ENCODE peak calls at places on chromosomes 16 and 17, in nine cellular contexts. One of them, this sample, is unnamed. For H3K4me1 and H3K36me3, the result is how much of the 10 kb centered on the place peaks cover.

GRCh38 chr16:23081675-23082119 is 67.6 kb downstream of the USP31 start:
- DNase-seq in esophagus muscularis mucosa: no peak
- DNase-seq in sigmoid colon: no peak
- DNase-seq in neuronal stem cell: no peak
- DNase-seq in SJSA1: no peak
- DNase-seq in adrenal gland: no peak
- DNase-seq in neural progenitor cell: no peak
- DNase-seq in stomach: no peak
- DNase-seq in GM12878: no peak
- DNase-seq in this sample: no peak

GRCh38 chr16:3789375-3790067 is 72.2 kb upstream of the TRAP1 start:
- DNase-seq in esophagus muscularis mucosa: no peak
- DNase-seq in sigmoid colon: no peak
- DNase-seq in neuronal stem cell: no peak
- DNase-seq in SJSA1: no peak
- DNase-seq in adrenal gland: no peak
- DNase-seq in neural progenitor cell: no peak
- DNase-seq in stomach: no peak
- DNase-seq in GM12878: peak
- DNase-seq in this sample: no peak

GRCh38 chr16:12674096-12674495 is 129.6 kb downstream of the CPPED1 start:
- DNase-seq in esophagus muscularis mucosa: no peak
- DNase-seq in sigmoid colon: no peak
- DNase-seq in neuronal stem cell: no peak
- DNase-seq in SJSA1: no peak
- DNase-seq in adrenal gland: no peak
- DNase-seq in neural progenitor cell: no peak
- DNase-seq in stomach: no peak
- DNase-seq in GM12878: no peak
- DNase-seq in this sample: no peak

GRCh38 chr17:38469875-38470274 is 41.6 kb downstream of the ARHGAP23 start:
- DNase-seq in esophagus muscularis mucosa: no peak
- DNase-seq in sigmoid colon: no peak
- DNase-seq in neuronal stem cell: no peak
- DNase-seq in SJSA1: peak
- DNase-seq in adrenal gland: no peak
- DNase-seq in neural progenitor cell: no peak
- DNase-seq in stomach: no peak
- DNase-seq in GM12878: no peak
- DNase-seq in this sample: no peak

GRCh38 chr16:81140930-81141780 is 45.0 kb upstream of the GCSH start:
- DNase-seq in esophagus muscularis mucosa: no peak
- DNase-seq in sigmoid colon: no peak
- DNase-seq in neuronal stem cell: no peak
- DNase-seq in SJSA1: no peak
- DNase-seq in adrenal gland: no peak
- DNase-seq in neural progenitor cell: peak
- DNase-seq in stomach: no peak
- DNase-seq in GM12878: no peak
- DNase-seq in this sample: no peak

GRCh38 chr17:49547566-49547965 is 28.1 kb upstream of the NXPH3 start:
- DNase-seq in esophagus muscularis mucosa: no peak
- DNase-seq in sigmoid colon: no peak
- DNase-seq in neuronal stem cell: no peak
- DNase-seq in SJSA1: no peak
- DNase-seq in adrenal gland: no peak
- DNase-seq in neural progenitor cell: no peak
- DNase-seq in stomach: no peak
- DNase-seq in GM12878: no peak
- DNase-seq in this sample: no peak

GRCh38 chr16:4372578-4373355 is 1.1 kb downstream of the VASN start:
- DNase-seq in esophagus muscularis mucosa: no peak
- DNase-seq in sigmoid colon: peak
- DNase-seq in neuronal stem cell: no peak
- DNase-seq in SJSA1: peak
- DNase-seq in adrenal gland: peak
- DNase-seq in neural progenitor cell: peak
- DNase-seq in stomach: peak
- DNase-seq in GM12878: no peak
- DNase-seq in this sample: no peak

GRCh38 chr16:4656695-4657686 is 32.4 kb downstream of the MGRN1 start:
- DNase-seq in esophagus muscularis mucosa: no peak
- DNase-seq in sigmoid colon: no peak
- DNase-seq in neuronal stem cell: no peak
- DNase-seq in SJSA1: no peak
- DNase-seq in adrenal gland: no peak
- DNase-seq in neural progenitor cell: no peak
- DNase-seq in stomach: no peak
- DNase-seq in GM12878: no peak
- DNase-seq in this sample: no peak

GRCh38 chr17:78179372-78179771 is 7.5 kb downstream of the TK1 start:
- DNase-seq in esophagus muscularis mucosa: no peak
- DNase-seq in sigmoid colon: no peak
- DNase-seq in neuronal stem cell: no peak
- DNase-seq in SJSA1: peak
- DNase-seq in adrenal gland: peak
- DNase-seq in neural progenitor cell: no peak
- DNase-seq in stomach: peak
- DNase-seq in GM12878: no peak
- DNase-seq in this sample: peak

GRCh38 chr17:15273141-15273793 is 8.1 kb upstream of the PMP22 start:
- DNase-seq in esophagus muscularis mucosa: no peak
- DNase-seq in sigmoid colon: no peak
- DNase-seq in neuronal stem cell: no peak
- DNase-seq in SJSA1: peak
- DNase-seq in adrenal gland: no peak
- DNase-seq in neural progenitor cell: no peak
- DNase-seq in stomach: no peak
- DNase-seq in GM12878: no peak
- DNase-seq in this sample: no peak

GRCh38 chr17:31313982-31314787 is at the start of gene EVI2B:
- DNase-seq in esophagus muscularis mucosa: no peak
- DNase-seq in sigmoid colon: no peak
- DNase-seq in neuronal stem cell: no peak
- DNase-seq in SJSA1: no peak
- DNase-seq in adrenal gland: no peak
- DNase-seq in neural progenitor cell: no peak
- DNase-seq in stomach: no peak
- DNase-seq in GM12878: peak
- DNase-seq in this sample: no peak

GRCh38 chr16:67084345-67085028 is 25.3 kb upstream of the PHAF1 start:
- DNase-seq in esophagus muscularis mucosa: no peak
- DNase-seq in sigmoid colon: no peak
- DNase-seq in neuronal stem cell: no peak
- DNase-seq in SJSA1: no peak
- DNase-seq in adrenal gland: no peak
- DNase-seq in neural progenitor cell: no peak
- DNase-seq in stomach: no peak
- DNase-seq in GM12878: no peak
- DNase-seq in this sample: no peak

GRCh38 chr17:8133398-8133797 is 9.5 kb upstream of the HES7 start:
- DNase-seq in esophagus muscularis mucosa: no peak
- DNase-seq in sigmoid colon: no peak
- DNase-seq in neuronal stem cell: no peak
- DNase-seq in SJSA1: no peak
- DNase-seq in adrenal gland: no peak
- DNase-seq in neural progenitor cell: peak
- DNase-seq in stomach: no peak
- DNase-seq in GM12878: no peak
- DNase-seq in this sample: no peak

GRCh38 chr17:27218719-27219488 is 75.0 kb upstream of the WSB1 start:
- DNase-seq in esophagus muscularis mucosa: peak
- DNase-seq in sigmoid colon: no peak
- DNase-seq in neuronal stem cell: no peak
- DNase-seq in SJSA1: no peak
- DNase-seq in adrenal gland: peak
- DNase-seq in neural progenitor cell: no peak
- DNase-seq in stomach: no peak
- DNase-seq in GM12878: peak
- DNase-seq in this sample: no peak

GRCh38 chr17:27222515-27222914 is 71.4 kb upstream of the WSB1 start:
- DNase-seq in esophagus muscularis mucosa: no peak
- DNase-seq in sigmoid colon: no peak
- DNase-seq in neuronal stem cell: no peak
- DNase-seq in SJSA1: no peak
- DNase-seq in adrenal gland: no peak
- DNase-seq in neural progenitor cell: no peak
- DNase-seq in stomach: no peak
- DNase-seq in GM12878: no peak
- DNase-seq in this sample: no peak

GRCh38 chr17:27218041-27218440 is 75.9 kb upstream of the WSB1 start:
- DNase-seq in esophagus muscularis mucosa: no peak
- DNase-seq in sigmoid colon: no peak
- DNase-seq in neuronal stem cell: no peak
- DNase-seq in SJSA1: no peak
- DNase-seq in adrenal gland: no peak
- DNase-seq in neural progenitor cell: no peak
- DNase-seq in stomach: no peak
- DNase-seq in GM12878: no peak
- DNase-seq in this sample: no peak

GRCh38 chr17:27216836-27217235 is 77.1 kb upstream of the WSB1 start:
- DNase-seq in esophagus muscularis mucosa: no peak
- DNase-seq in sigmoid colon: no peak
- DNase-seq in neuronal stem cell: no peak
- DNase-seq in SJSA1: no peak
- DNase-seq in adrenal gland: no peak
- DNase-seq in neural progenitor cell: no peak
- DNase-seq in stomach: no peak
- DNase-seq in GM12878: no peak
- DNase-seq in this sample: no peak

GRCh38 chr17:27217631-27218030 is 76.3 kb upstream of the WSB1 start:
- DNase-seq in esophagus muscularis mucosa: no peak
- DNase-seq in sigmoid colon: no peak
- DNase-seq in neuronal stem cell: no peak
- DNase-seq in SJSA1: no peak
- DNase-seq in adrenal gland: no peak
- DNase-seq in neural progenitor cell: no peak
- DNase-seq in stomach: no peak
- DNase-seq in GM12878: peak
- DNase-seq in this sample: no peak
- H3K4me1 ChIP-seq in esophagus muscularis mucosa: under half
- H3K4me1 ChIP-seq in sigmoid colon: under half
- H3K4me1 ChIP-seq in neuronal stem cell: under half
- H3K4me1 ChIP-seq in SJSA1: under half
- H3K4me1 ChIP-seq in adrenal gland: under half
- H3K4me1 ChIP-seq in neural progenitor cell: under half
- H3K4me1 ChIP-seq in stomach: under half
- H3K4me1 ChIP-seq in GM12878: under half
- H3K4me1 ChIP-seq in this sample: under half

DNA sequence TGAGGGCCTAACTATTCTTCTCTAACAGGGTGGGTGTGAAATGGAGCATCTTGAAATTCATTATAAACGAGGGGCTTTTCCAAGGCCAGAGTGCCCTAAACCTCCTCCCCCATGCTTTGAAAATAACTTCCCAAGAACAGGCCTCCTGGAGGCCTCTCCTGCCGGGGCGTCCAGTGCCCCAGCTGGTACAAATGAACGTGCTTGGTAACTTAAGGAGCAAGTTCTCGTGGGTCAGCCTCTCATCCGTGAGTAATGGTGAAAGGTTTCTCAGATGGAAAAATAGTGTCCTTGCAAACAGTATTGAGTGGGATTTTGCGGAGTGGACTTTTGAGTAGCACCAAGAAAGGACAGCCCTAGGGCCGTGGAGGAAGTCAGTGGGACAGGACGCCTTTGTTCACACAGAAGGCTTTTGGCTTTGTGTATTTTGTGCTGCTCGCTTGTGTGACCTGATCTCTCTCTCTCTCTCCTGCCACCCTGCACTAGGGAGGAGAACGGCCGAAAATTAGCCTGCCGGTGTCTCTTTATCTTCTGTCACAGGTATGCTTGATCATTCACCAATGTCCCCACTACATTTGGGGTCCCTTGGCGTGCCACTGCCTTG is 34.6 kb downstream of the CLEC16A start:
- DNase-seq in esophagus muscularis mucosa: no peak
- DNase-seq in sigmoid colon: no peak
- DNase-seq in neuronal stem cell: no peak
- DNase-seq in SJSA1: no peak
- DNase-seq in adrenal gland: no peak
- DNase-seq in neural progenitor cell: no peak
- DNase-seq in stomach: no peak
- DNase-seq in GM12878: no peak
- DNase-seq in this sample: no peak
- H3K36me3 ChIP-seq in esophagus muscularis mucosa: half or more
- H3K36me3 ChIP-seq in sigmoid colon: under half
- H3K36me3 ChIP-seq in neuronal stem cell: under half
- H3K36me3 ChIP-seq in SJSA1: under half
- H3K36me3 ChIP-seq in adrenal gland: under half
- H3K36me3 ChIP-seq in neural progenitor cell: under half
- H3K36me3 ChIP-seq in stomach: half or more
- H3K36me3 ChIP-seq in GM12878: under half
- H3K36me3 ChIP-seq in this sample: under half

GRCh38 chr17:61390479-61390791 is 9.2 kb upstream of the TBX2 start:
- DNase-seq in esophagus muscularis mucosa: no peak
- DNase-seq in sigmoid colon: no peak
- DNase-seq in neuronal stem cell: no peak
- DNase-seq in SJSA1: no peak
- DNase-seq in adrenal gland: no peak
- DNase-seq in neural progenitor cell: no peak
- DNase-seq in stomach: no peak
- DNase-seq in GM12878: no peak
- DNase-seq in this sample: peak
- H3K4me1 ChIP-seq in esophagus muscularis mucosa: under half
- H3K4me1 ChIP-seq in sigmoid colon: under half
- H3K4me1 ChIP-seq in neuronal stem cell: under half
- H3K4me1 ChIP-seq in SJSA1: under half
- H3K4me1 ChIP-seq in adrenal gland: under half
- H3K4me1 ChIP-seq in neural progenitor cell: under half
- H3K4me1 ChIP-seq in stomach: under half
- H3K4me1 ChIP-seq in GM12878: under half
- H3K4me1 ChIP-seq in this sample: under half

DNA sequence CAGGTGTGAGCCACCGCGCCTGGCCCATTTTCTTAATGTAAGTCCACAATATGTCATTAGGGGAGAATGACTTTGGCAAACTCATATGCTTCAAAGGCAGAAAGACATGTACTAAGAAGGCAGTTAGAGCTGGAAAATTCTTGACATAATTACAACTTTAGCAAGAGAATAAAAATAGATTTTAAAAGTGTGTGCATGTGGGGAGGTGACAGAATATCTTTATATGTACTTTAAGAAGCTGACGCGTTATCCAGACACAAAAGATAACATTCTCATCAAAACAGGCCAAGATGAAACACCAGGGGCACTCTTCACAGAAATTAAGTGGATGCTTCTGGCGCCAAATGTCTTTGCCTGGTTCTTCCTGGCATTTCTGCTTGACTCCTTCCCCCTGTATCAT is 28.2 kb downstream of the GJC1 start:
- DNase-seq in esophagus muscularis mucosa: no peak
- DNase-seq in sigmoid colon: no peak
- DNase-seq in neuronal stem cell: no peak
- DNase-seq in SJSA1: no peak
- DNase-seq in adrenal gland: no peak
- DNase-seq in neural progenitor cell: no peak
- DNase-seq in stomach: no peak
- DNase-seq in GM12878: no peak
- DNase-seq in this sample: no peak
- H3K36me3 ChIP-seq in esophagus muscularis mucosa: under half
- H3K36me3 ChIP-seq in sigmoid colon: under half
- H3K36me3 ChIP-seq in neuronal stem cell: under half
- H3K36me3 ChIP-seq in SJSA1: half or more
- H3K36me3 ChIP-seq in adrenal gland: under half
- H3K36me3 ChIP-seq in neural progenitor cell: under half
- H3K36me3 ChIP-seq in stomach: under half
- H3K36me3 ChIP-seq in GM12878: under half
- H3K36me3 ChIP-seq in this sample: under half